ENCODE peak calls at places on chromosome 11, in five cellular contexts. P is globus pallidus; H is NCI-H524; J is stimulated activated CD4-positive, alpha-beta T cell treated with anti-CD3 and anti-CD28 coated beads, Interleukin-4, amount 100 ng/mL, for 48 hours; F is stimulated activated CD8-positive, alpha-beta memory T cell treated with anti-CD3 and anti-CD28 coated beads, Interleukin-4, amount 100 ng/mL, for 1 hour. L is an unnamed sample.

GRCh38 chr11:35276396-35276795 is 137.4 kb downstream of the CD44 start:
- DNase-seq in P (peak; percentile 58), H (no peak), J (no peak), F (no peak), L (no peak)

GRCh38 chr11:34633990-34634725 is 13.3 kb downstream of the EHF start:
- DNase-seq in P (no peak), H (no peak), J (no peak), F (no peak), L (no peak)

GRCh38 chr11:27487706-27488105 is 15.1 kb upstream of the LGR4 start:
- DNase-seq in P (no peak), H (peak; percentile 65), J (no peak), F (no peak), L (no peak)

GRCh38 chr11:64396079-64396591 is 37.2 kb downstream of the RPS6KA4 start:
- DNase-seq in P (no peak), H (peak; percentile 89), J (no peak), F (no peak), L (no peak)

GRCh38 chr11:101288392-101288791 is 158.8 kb upstream of the PGR start:
- DNase-seq in P (no peak), H (no peak), J (no peak), F (no peak), L (no peak)

GRCh38 chr11:43908191-43908590 is 27.6 kb downstream of the ALKBH3 start:
- DNase-seq in P (no peak), H (peak; percentile 68), J (no peak), F (no peak), L (no peak)

GRCh38 chr11:61850687-61851086 is 22.6 kb downstream of the FADS2 start:
- DNase-seq in P (no peak), H (no peak), J (no peak), F (no peak), L (no peak)

GRCh38 chr11:86101941-86102407 is 33.1 kb upstream of the PICALM start:
- DNase-seq in P (no peak), H (no peak), J (no peak), F (no peak), L (no peak)

GRCh38 chr11:106379712-106380111 is 302.2 kb downstream of the AASDHPPT start:
- DNase-seq in P (no peak), H (no peak), J (no peak), F (no peak), L (no peak)

GRCh38 chr11:1438967-1439330 is 47.6 kb downstream of the MOB2 start:
- DNase-seq in P (no peak), H (no peak), J (no peak), F (no peak), L (no peak)

GRCh38 chr11:2933376-2934056 is 4.3 kb upstream of the PHLDA2 start:
- DNase-seq in P (peak; percentile 21), H (no peak), J (peak; percentile 28), F (no peak), L (no peak)

GRCh38 chr11:12069053-12069676 is 41.2 kb upstream of the MICAL2 start:
- DNase-seq in P (no peak), H (no peak), J (no peak), F (no peak), L (no peak)